ENCODE peak calls at places on chromosomes 5 and 9, in six cellular contexts. D is HepG2, L is SK-N-SH, K is K562, G is HCT116, R is H1. B is an unnamed sample.

GRCh38 chr9:6644346-6645152 is 980 bp downstream of the GLDC start:
- DNase-seq in D (no peak), L (no peak), R (no peak), G (no peak), K (no peak), B (no peak)

GRCh38 chr5:149054416-149054815 is 8.4 kb downstream of the SH3TC2 start:
- DNase-seq in K (no peak), R (no peak), D (no peak), L (no peak), G (no peak), B (no peak)

GRCh38 chr5:72305194-72306142 is 14.6 kb downstream of the MRPS27 start:
- DNase-seq in G (no peak), R (no peak), K (peak), L (no peak), D (peak), B (peak)

GRCh38 chr5:59674763-59675162 is 218.8 kb downstream of the PDE4D start:
- DNase-seq in D (no peak), R (no peak), L (no peak), K (no peak), G (no peak), B (no peak)

GRCh38 chr9:108786756-108787663 is 68.8 kb downstream of the ACTL7B start:
- DNase-seq in R (no peak), L (no peak), K (no peak), D (no peak), G (peak), B (no peak)

GRCh38 chr9:8649157-8649556 is 849.6 kb upstream of the DMAC1 start:
- DNase-seq in G (no peak), R (no peak), K (no peak), L (no peak), D (no peak), B (peak)

GRCh38 chr9:70478963-70479641 is 64.6 kb upstream of the KLF9 start:
- DNase-seq in L (no peak), K (no peak), R (no peak), G (no peak), D (no peak), B (no peak)

GRCh38 chr5:168165221-168165965 is 126.1 kb upstream of the WWC1 start:
- DNase-seq in G (no peak), K (no peak), L (no peak), D (no peak), R (peak), B (no peak)

GRCh38 chr9:86772289-86772982 is 174.9 kb downstream of the GAS1 start:
- DNase-seq in G (no peak), L (no peak), D (no peak), R (no peak), K (no peak), B (no peak)

GRCh38 chr9:22041792-22042191 is 32.7 kb upstream of the CDKN2B start:
- DNase-seq in L (no peak), R (no peak), G (peak), D (no peak), K (no peak), B (no peak)

GRCh38 chr9:6566409-6567139 is 79.0 kb downstream of the GLDC start:
- DNase-seq in L (no peak), K (peak), G (peak), D (no peak), R (no peak), B (no peak)

GRCh38 chr5:124301850-124302249 is 444.6 kb downstream of the ZNF608 start:
- DNase-seq in L (no peak), R (no peak), G (no peak), K (no peak), D (no peak), B (no peak)

GRCh38 chr9:85038824-85039540 is 369.5 kb downstream of the NTRK2 start:
- DNase-seq in G (no peak), L (no peak), K (no peak), R (no peak), D (no peak), B (no peak)

GRCh38 chr9:132546148-132547051 is 36.0 kb upstream of the BARHL1 start:
- DNase-seq in K (peak), D (no peak), R (peak), L (peak), G (no peak), B (no peak)

GRCh38 chr5:116071211-116071610 is 13.6 kb upstream of the COMMD10 start:
- DNase-seq in G (no peak), R (no peak), L (no peak), D (no peak), K (no peak), B (no peak)

GRCh38 chr5:52920929-52921328 is 68.2 kb upstream of the ITGA2 start:
- DNase-seq in K (no peak), R (no peak), L (no peak), G (no peak), D (no peak), B (no peak)

GRCh38 chr9:100595391-100596199 is 17.7 kb downstream of the CAVIN4 start:
- DNase-seq in K (peak), L (peak), D (peak), G (peak), R (no peak), B (no peak)

GRCh38 chr9:127463891-127464290 is 12.6 kb downstream of the LRSAM1 start:
- DNase-seq in D (no peak), R (no peak), G (no peak), K (no peak), L (no peak), B (no peak)

GRCh38 chr5:71778678-71779276 is 59.7 kb downstream of the CARTPT start:
- DNase-seq in K (no peak), L (peak), G (peak), D (peak), R (no peak), B (no peak)

GRCh38 chr5:177509991-177510566 is 453 bp upstream of the DOK3 start:
- DNase-seq in K (no peak), R (no peak), L (no peak), D (no peak), G (no peak), B (no peak)

GRCh38 chr5:163496286-163496685 is 9.1 kb upstream of the MAT2B start:
- DNase-seq in G (no peak), K (no peak), L (no peak), D (no peak), R (no peak), B (no peak)

GRCh38 chr9:89038354-89039091 is 47.3 kb downstream of the S1PR3 start:
- DNase-seq in L (no peak), G (no peak), D (no peak), R (no peak), K (no peak), B (no peak)

GRCh38 chr5:159038907-159039306 is 60.8 kb downstream of the EBF1 start:
- DNase-seq in L (no peak), G (no peak), K (no peak), D (no peak), R (no peak), B (no peak)

GRCh38 chr9:127910613-127911205 is 6.1 kb downstream of the ST6GALNAC4 start:
- DNase-seq in G (no peak), R (no peak), K (no peak), D (no peak), L (no peak), B (no peak)

GRCh38 chr5:61052870-61053269 is 107.9 kb downstream of the NDUFAF2 start:
- DNase-seq in R (no peak), K (no peak), L (no peak), D (peak), G (peak), B (no peak)

GRCh38 chr5:54514269-54514668 is 3.3 kb upstream of the SNX18 start:
- DNase-seq in R (no peak), D (peak), L (no peak), G (peak), K (peak), B (no peak)

GRCh38 chr5:37272564-37272963 is 23.4 kb upstream of the CPLANE1 start:
- DNase-seq in G (no peak), R (no peak), D (no peak), K (no peak), L (no peak), B (no peak)

GRCh38 chr5:43019293-43019614 is 20.9 kb downstream of the ANXA2R start:
- DNase-seq in D (no peak), K (no peak), G (no peak), L (no peak), R (no peak), B (no peak)

GRCh38 chr5:149071756-149072155 is 8.9 kb upstream of the SH3TC2 start:
- DNase-seq in K (no peak), G (no peak), D (no peak), L (no peak), R (no peak), B (no peak)

GRCh38 chr5:124537136-124537919 is 209.1 kb downstream of the ZNF608 start:
- DNase-seq in G (no peak), L (no peak), R (no peak), D (peak), K (no peak), B (no peak)

GRCh38 chr9:69671291-69671903 is 774 bp downstream of the APBA1 start:
- DNase-seq in L (no peak), G (no peak), R (no peak), K (no peak), D (no peak), B (no peak)

GRCh38 chr9:126758916-126759576 is 45.8 kb upstream of the ZBTB43 start:
- DNase-seq in G (no peak), D (no peak), L (no peak), K (no peak), R (no peak), B (no peak)

GRCh38 chr5:180316586-180316985 is 24.7 kb upstream of the MAPK9 start:
- DNase-seq in D (no peak), K (no peak), G (no peak), R (no peak), L (no peak), B (no peak)

GRCh38 chr5:172825610-172826204 is 8.3 kb upstream of the ERGIC1 start:
- DNase-seq in L (no peak), R (no peak), D (no peak), G (no peak), K (no peak), B (no peak)

GRCh38 chr5:33933723-33934544 is 2.3 kb upstream of the RXFP3 start:
- DNase-seq in D (no peak), G (no peak), L (no peak), R (no peak), K (no peak), B (peak)

GRCh38 chr5:137497396-137498290 is 1.5 kb downstream of the SPOCK1 start:
- DNase-seq in D (no peak), R (peak), L (peak), K (no peak), G (no peak), B (no peak)

GRCh38 chr5:135230326-135230925 is 168.6 kb downstream of the MACROH2A1 start:
- DNase-seq in L (no peak), D (peak), R (no peak), K (peak), G (no peak), B (no peak)

GRCh38 chr9:38059233-38059936 is 9.6 kb downstream of the SHB start:
- DNase-seq in G (no peak), L (no peak), R (no peak), K (no peak), D (peak), B (no peak)
- TF ChIP-seq POLR2AphosphoS5 in G (no peak), L (no peak), R (no peak), K (no peak), D (no peak), B (no peak)

GRCh38 chr5:32030226-32030625 is 143.9 kb downstream of the GOLPH3 start:
- DNase-seq in K (no peak), D (no peak), G (no peak), R (no peak), L (no peak), B (no peak)
- TF ChIP-seq RAD21 in K (no peak), D (no peak), G (no peak), R (no peak), L (no peak), B (no peak)

DNA sequence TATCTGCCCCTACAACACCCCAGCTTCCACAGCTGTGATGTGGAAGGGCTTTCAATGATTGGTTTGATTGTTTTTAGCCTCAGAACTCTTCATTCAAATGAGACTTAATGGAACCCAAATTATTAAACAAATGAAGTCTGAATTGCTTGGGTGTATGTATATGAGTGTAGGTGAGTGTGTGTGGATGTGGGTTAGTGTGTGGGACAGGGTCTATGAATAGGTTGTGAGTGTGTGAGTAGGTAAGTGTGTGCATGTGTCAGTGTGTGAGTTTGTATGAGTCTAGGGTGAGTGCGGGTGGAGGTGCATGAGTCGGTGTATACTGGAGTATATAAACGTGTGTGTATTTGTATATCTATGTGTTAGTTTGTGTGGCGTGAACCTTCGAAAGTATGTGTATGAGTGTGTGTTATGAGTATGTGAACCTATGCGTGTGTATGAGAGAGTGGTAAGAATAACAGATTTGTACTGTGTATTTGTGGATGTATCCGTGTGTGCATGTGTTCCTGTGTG is 26.9 kb downstream of the COL15A1 start:
- DNase-seq in K (no peak), D (no peak), L (no peak), G (no peak), R (no peak), B (no peak)
- TF ChIP-seq POLR2AphosphoS5 in K (no peak), D (no peak), L (no peak), G (no peak), R (no peak), B (no peak)

GRCh38 chr5:2836133-2836532 is 84.7 kb upstream of the IRX2 start:
- DNase-seq in L (no peak), R (no peak), G (no peak), K (no peak), D (no peak), B (no peak)

GRCh38 chr5:2832394-2832793 is 80.9 kb upstream of the IRX2 start:
- DNase-seq in D (no peak), K (no peak), G (no peak), R (no peak), L (no peak), B (no peak)

DNA sequence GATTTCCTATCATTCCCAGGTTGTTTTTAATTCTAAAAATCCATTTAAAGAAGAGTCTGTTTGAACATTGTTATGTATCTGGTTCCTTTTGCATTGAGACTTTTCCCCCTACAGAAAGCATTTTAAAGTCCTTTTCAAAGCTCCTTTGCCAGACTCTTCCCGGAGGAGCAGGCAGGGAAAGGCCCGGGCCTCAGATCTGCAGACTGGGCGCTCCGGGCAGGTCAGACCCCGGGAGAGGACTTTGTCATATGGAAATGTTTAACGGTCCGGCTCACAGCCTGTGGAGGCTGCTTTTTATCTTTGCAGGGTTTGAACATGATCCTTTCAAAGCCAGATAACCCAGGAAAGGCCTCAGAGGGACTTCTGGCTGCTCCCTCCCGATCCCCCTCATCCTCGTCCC is 82.0 kb upstream of the IRX2 start:
- DNase-seq in D (no peak), L (no peak), R (no peak), K (no peak), G (no peak), B (no peak)
- TF ChIP-seq RAD21 in D (no peak), L (no peak), R (no peak), K (no peak), G (no peak), B (no peak)

DNA sequence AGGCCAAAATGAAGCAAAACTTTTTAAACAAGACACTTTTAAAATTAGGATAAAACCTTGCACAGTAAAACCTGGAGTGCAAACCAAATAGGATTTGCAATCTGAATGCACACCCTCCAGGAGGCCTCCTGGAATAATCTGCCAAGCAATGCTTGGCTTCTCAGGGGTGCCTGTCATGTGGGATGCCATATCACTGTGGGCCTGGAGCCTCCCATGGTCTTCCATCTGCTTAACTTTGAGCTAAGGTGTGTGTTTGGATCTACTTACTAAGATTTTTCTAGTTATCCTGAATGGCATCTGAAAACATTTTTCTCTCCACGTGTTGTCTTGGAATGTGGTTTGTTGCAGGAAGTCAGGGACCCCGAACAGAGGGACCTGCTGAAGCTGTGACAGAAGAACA is 52.1 kb downstream of the RGS7BP start:
- DNase-seq in R (no peak), G (no peak), K (no peak), L (no peak), D (no peak), B (no peak)
- TF ChIP-seq POLR2AphosphoS5 in R (no peak), G (no peak), K (no peak), L (no peak), D (no peak), B (no peak)

GRCh38 chr5:108748010-108748353 is 285 bp downstream of the FER start:
- DNase-seq in G (no peak), L (no peak), K (no peak), D (no peak), R (no peak), B (no peak)

GRCh38 chr5:108748354-108749129 is 845 bp downstream of the FER start:
- DNase-seq in R (peak), K (peak), G (peak), D (peak), L (peak), B (peak)

GRCh38 chr5:108753331-108753730 is 5.6 kb downstream of the FER start:
- DNase-seq in R (no peak), D (no peak), K (no peak), L (no peak), G (no peak), B (no peak)

GRCh38 chr5:108747111-108748009 is at the start of gene FER:
- DNase-seq in K (peak), G (peak), L (no peak), D (peak), R (no peak), B (peak)

GRCh38 chr5:108749130-108749861 is 1.6 kb downstream of the FER start:
- DNase-seq in L (peak), D (no peak), R (no peak), G (no peak), K (peak), B (no peak)
- TF ChIP-seq RAD21 in L (no peak), D (no peak), R (no peak), G (no peak), K (peak), B (peak)

DNA sequence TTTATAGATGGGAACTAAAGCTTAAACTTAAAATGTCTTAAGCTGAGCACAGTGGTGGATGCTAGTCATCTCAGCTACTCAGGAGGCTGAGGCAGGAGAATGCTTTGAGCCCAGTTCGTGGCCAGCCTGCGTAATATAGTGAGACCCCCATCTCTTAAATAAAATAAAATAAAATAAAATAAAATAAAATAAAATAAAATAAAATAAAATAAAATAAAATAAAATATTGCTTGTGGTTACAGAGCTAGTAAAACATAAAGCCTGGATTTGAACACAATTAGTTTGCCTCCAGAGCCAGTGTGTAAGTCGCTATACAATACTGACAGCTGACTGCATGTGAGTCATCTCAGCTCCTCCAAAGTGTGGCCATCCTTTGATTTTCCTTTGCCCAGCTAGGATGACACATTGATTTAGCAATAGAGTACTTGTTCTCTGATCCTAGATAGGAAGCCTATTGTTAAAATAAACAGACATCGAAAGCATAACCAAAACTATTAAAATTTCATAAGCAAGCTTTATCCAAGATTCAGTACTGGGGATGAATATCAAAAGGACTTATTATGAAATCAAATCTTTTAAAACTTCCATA is 21.0 kb upstream of the DPYSL3 start:
- DNase-seq in R (no peak), G (no peak), D (no peak), L (no peak), K (no peak), B (no peak)
- TF ChIP-seq POLR2AphosphoS5 in R (no peak), G (no peak), D (no peak), L (no peak), K (no peak), B (no peak)

DNA sequence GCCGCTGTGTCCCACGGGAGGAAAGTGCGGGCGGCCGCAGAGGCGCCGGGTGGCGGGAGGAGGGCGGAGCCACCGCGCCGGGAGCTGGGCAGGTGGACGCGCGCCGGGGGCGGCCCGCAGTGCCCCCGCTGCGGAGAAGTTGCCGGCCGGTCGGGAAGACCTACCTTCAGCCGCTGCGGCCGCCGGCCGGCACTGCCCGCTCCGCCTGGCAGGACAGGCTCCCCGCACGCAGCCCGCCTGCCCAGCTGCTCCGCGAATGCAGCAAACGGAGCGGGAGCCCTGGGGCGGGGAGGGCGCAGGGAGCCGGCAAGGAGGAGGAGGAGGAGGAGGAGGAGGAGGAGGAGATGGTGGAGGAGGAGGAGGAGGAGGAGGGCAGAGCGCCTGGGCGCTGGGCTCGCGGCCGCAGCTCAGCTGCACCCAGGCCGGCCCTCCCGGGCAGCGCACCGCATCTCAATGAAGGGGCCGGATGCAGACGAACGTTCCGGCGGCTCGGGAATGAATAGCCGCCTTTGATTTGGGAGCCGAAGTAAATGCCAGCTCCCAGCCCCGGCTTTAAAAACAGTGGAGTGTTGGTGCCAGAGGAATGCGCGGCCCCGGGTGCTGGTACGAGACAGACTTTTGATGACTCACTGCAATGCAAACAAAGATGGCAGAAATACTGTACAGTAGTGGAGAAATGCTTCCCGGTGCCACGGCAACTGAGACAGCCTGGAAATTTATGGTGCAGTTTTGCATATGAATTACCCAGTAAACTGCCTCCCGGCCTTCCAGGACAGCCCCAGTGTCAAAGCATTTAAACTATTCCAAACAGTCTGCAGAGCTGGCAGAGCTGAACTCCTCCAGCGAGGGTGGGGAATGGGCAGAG is 43.3 kb downstream of the NACC2 start:
- DNase-seq in L (peak), R (peak), G (peak), K (no peak), D (peak), B (no peak)
- TF ChIP-seq RAD21 in L (no peak), R (no peak), G (no peak), K (no peak), D (no peak), B (no peak)